ENCODE peak calls at places on chromosomes 16 and 17, in five cellular contexts. One of them, this sample, is unnamed.

GRCh38 chr16:54846761-54847160 is 83.9 kb upstream of the IRX5 start:
- DNase-seq in prostate gland: peak
- DNase-seq in adrenal gland: no peak
- DNase-seq in left ventricle myocardium inferior: no peak
- DNase-seq in tibial nerve: no peak
- DNase-seq in this sample: no peak

GRCh38 chr17:50806141-50806643 is 29.2 kb upstream of the WFIKKN2 start:
- DNase-seq in tibial nerve: no peak
- DNase-seq in adrenal gland: no peak
- DNase-seq in prostate gland: no peak
- DNase-seq in left ventricle myocardium inferior: no peak
- DNase-seq in this sample: peak

GRCh38 chr16:54140057-54140787 is 146.4 kb downstream of the IRX3 start:
- DNase-seq in adrenal gland: peak
- DNase-seq in tibial nerve: no peak
- DNase-seq in prostate gland: no peak
- DNase-seq in left ventricle myocardium inferior: no peak
- DNase-seq in this sample: peak

GRCh38 chr17:83179378-83179777 is 100.0 kb downstream of the METRNL start:
- DNase-seq in adrenal gland: no peak
- DNase-seq in left ventricle myocardium inferior: no peak
- DNase-seq in tibial nerve: peak
- DNase-seq in prostate gland: no peak
- DNase-seq in this sample: no peak

GRCh38 chr17:43315858-43316521 is 82.2 kb upstream of the RNU2-1 start:
- DNase-seq in left ventricle myocardium inferior: no peak
- DNase-seq in prostate gland: no peak
- DNase-seq in tibial nerve: no peak
- DNase-seq in adrenal gland: no peak
- DNase-seq in this sample: no peak

GRCh38 chr16:73732143-73732542 is 564.5 kb upstream of the PSMD7 start:
- DNase-seq in left ventricle myocardium inferior: no peak
- DNase-seq in adrenal gland: no peak
- DNase-seq in prostate gland: no peak
- DNase-seq in tibial nerve: no peak
- DNase-seq in this sample: no peak

GRCh38 chr16:73196670-73197069 is 148.7 kb upstream of the ZFHX3 start:
- DNase-seq in tibial nerve: peak
- DNase-seq in left ventricle myocardium inferior: peak
- DNase-seq in adrenal gland: peak
- DNase-seq in prostate gland: peak
- DNase-seq in this sample: peak

GRCh38 chr17:68011199-68011665 is 15.0 kb upstream of the C17orf58 start:
- DNase-seq in prostate gland: no peak
- DNase-seq in left ventricle myocardium inferior: peak
- DNase-seq in adrenal gland: no peak
- DNase-seq in tibial nerve: no peak
- DNase-seq in this sample: no peak

GRCh38 chr16:84423416-84423837 is 55.1 kb downstream of the ATP2C2 start:
- DNase-seq in tibial nerve: no peak
- DNase-seq in prostate gland: no peak
- DNase-seq in adrenal gland: no peak
- DNase-seq in left ventricle myocardium inferior: no peak
- DNase-seq in this sample: peak

GRCh38 chr17:81471804-81472456 is 40.7 kb downstream of the ACTG1 start:
- DNase-seq in adrenal gland: peak
- DNase-seq in left ventricle myocardium inferior: no peak
- DNase-seq in prostate gland: peak
- DNase-seq in tibial nerve: peak
- DNase-seq in this sample: peak

GRCh38 chr16:24309222-24309905 is 53.2 kb downstream of the CACNG3 start:
- DNase-seq in tibial nerve: no peak
- DNase-seq in left ventricle myocardium inferior: no peak
- DNase-seq in adrenal gland: peak
- DNase-seq in prostate gland: no peak
- DNase-seq in this sample: peak

GRCh38 chr17:57408064-57408811 is 151.9 kb downstream of the MSI2 start:
- DNase-seq in tibial nerve: no peak
- DNase-seq in adrenal gland: no peak
- DNase-seq in left ventricle myocardium inferior: no peak
- DNase-seq in prostate gland: peak
- DNase-seq in this sample: no peak

GRCh38 chr16:57537596-57538234 is 1.3 kb upstream of the CCDC102A start:
- DNase-seq in tibial nerve: no peak
- DNase-seq in prostate gland: no peak
- DNase-seq in left ventricle myocardium inferior: no peak
- DNase-seq in adrenal gland: peak
- DNase-seq in this sample: no peak

GRCh38 chr17:42132941-42133340 is 10.3 kb downstream of the HSPB9 start:
- DNase-seq in tibial nerve: no peak
- DNase-seq in left ventricle myocardium inferior: peak
- DNase-seq in adrenal gland: peak
- DNase-seq in prostate gland: peak
- DNase-seq in this sample: peak

GRCh38 chr16:73066927-73067670 is 19.2 kb upstream of the ZFHX3 start:
- DNase-seq in tibial nerve: no peak
- DNase-seq in adrenal gland: no peak
- DNase-seq in left ventricle myocardium inferior: no peak
- DNase-seq in prostate gland: no peak
- DNase-seq in this sample: peak

GRCh38 chr17:27600471-27600870 is 30.5 kb upstream of the LGALS9 start:
- DNase-seq in left ventricle myocardium inferior: no peak
- DNase-seq in prostate gland: no peak
- DNase-seq in adrenal gland: no peak
- DNase-seq in tibial nerve: no peak
- DNase-seq in this sample: no peak

GRCh38 chr17:19642373-19642893 is 6.1 kb upstream of the ALDH3A2 start:
- DNase-seq in prostate gland: no peak
- DNase-seq in left ventricle myocardium inferior: no peak
- DNase-seq in tibial nerve: no peak
- DNase-seq in adrenal gland: no peak
- DNase-seq in this sample: no peak

GRCh38 chr17:77428020-77428781 is 287.4 kb downstream of the SEC14L1 start:
- DNase-seq in prostate gland: no peak
- DNase-seq in left ventricle myocardium inferior: no peak
- DNase-seq in tibial nerve: no peak
- DNase-seq in adrenal gland: peak
- DNase-seq in this sample: no peak

GRCh38 chr17:3915642-3916012 is 638 bp downstream of the P2RX1 start:
- DNase-seq in left ventricle myocardium inferior: no peak
- DNase-seq in prostate gland: no peak
- DNase-seq in tibial nerve: no peak
- DNase-seq in adrenal gland: no peak
- DNase-seq in this sample: no peak

GRCh38 chr17:39981207-39982068 is 831 bp downstream of the PSMD3 start:
- DNase-seq in tibial nerve: no peak
- DNase-seq in adrenal gland: no peak
- DNase-seq in prostate gland: no peak
- DNase-seq in left ventricle myocardium inferior: no peak
- DNase-seq in this sample: no peak

GRCh38 chr17:51166987-51167931 is 1.0 kb downstream of the NME2 start:
- DNase-seq in tibial nerve: no peak
- DNase-seq in left ventricle myocardium inferior: peak
- DNase-seq in adrenal gland: peak
- DNase-seq in prostate gland: peak
- DNase-seq in this sample: no peak

GRCh38 chr16:75306102-75306762 is 54.8 kb upstream of the BCAR1 start:
- DNase-seq in prostate gland: peak
- DNase-seq in tibial nerve: no peak
- DNase-seq in adrenal gland: no peak
- DNase-seq in left ventricle myocardium inferior: no peak
- DNase-seq in this sample: peak

GRCh38 chr16:83118365-83118764 is 491.6 kb downstream of the CDH13 start:
- DNase-seq in adrenal gland: no peak
- DNase-seq in tibial nerve: no peak
- DNase-seq in prostate gland: no peak
- DNase-seq in left ventricle myocardium inferior: no peak
- DNase-seq in this sample: peak
- H3K27ac ChIP-seq in adrenal gland: no peak
- H3K27ac ChIP-seq in tibial nerve: no peak
- H3K27ac ChIP-seq in prostate gland: no peak
- H3K27ac ChIP-seq in left ventricle myocardium inferior: no peak
- H3K27ac ChIP-seq in this sample: no peak

GRCh38 chr16:88923926-88924833 is 52.8 kb downstream of the CBFA2T3 start:
- DNase-seq in adrenal gland: peak
- DNase-seq in prostate gland: no peak
- DNase-seq in tibial nerve: no peak
- DNase-seq in left ventricle myocardium inferior: no peak
- DNase-seq in this sample: no peak

GRCh38 chr16:88922114-88922825 is 54.7 kb downstream of the CBFA2T3 start:
- DNase-seq in adrenal gland: peak
- DNase-seq in prostate gland: peak
- DNase-seq in tibial nerve: peak
- DNase-seq in left ventricle myocardium inferior: peak
- DNase-seq in this sample: peak

GRCh38 chr16:88924834-88925539 is 52.0 kb downstream of the CBFA2T3 start:
- DNase-seq in tibial nerve: no peak
- DNase-seq in adrenal gland: peak
- DNase-seq in left ventricle myocardium inferior: no peak
- DNase-seq in prostate gland: no peak
- DNase-seq in this sample: peak

GRCh38 chr16:88922826-88923410 is 54.1 kb downstream of the CBFA2T3 start:
- DNase-seq in left ventricle myocardium inferior: no peak
- DNase-seq in prostate gland: no peak
- DNase-seq in tibial nerve: no peak
- DNase-seq in adrenal gland: no peak
- DNase-seq in this sample: no peak

DNA sequence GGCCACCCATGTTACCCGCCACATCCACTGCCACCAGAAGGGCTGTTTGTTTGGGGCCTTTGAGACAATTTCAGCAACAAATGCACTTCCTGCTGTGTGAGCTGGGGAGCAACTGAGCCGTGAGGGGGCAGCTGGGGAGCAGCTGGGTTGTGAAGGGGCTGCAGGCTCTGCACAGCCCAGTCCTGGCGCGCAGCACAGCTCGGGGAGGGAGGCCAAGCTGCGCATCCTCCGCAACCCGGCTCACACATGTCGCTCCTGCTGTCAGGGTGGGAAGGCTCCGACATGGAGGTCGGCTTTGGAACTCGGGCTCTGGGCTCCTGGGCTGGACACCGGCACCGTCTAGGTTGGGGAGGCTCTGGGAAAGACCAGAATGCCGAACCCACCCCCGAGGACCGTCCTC is 53.6 kb downstream of the CBFA2T3 start:
- DNase-seq in prostate gland: no peak
- DNase-seq in tibial nerve: no peak
- DNase-seq in left ventricle myocardium inferior: no peak
- DNase-seq in adrenal gland: no peak
- DNase-seq in this sample: no peak
- H3K27ac ChIP-seq in prostate gland: no peak
- H3K27ac ChIP-seq in tibial nerve: no peak
- H3K27ac ChIP-seq in left ventricle myocardium inferior: peak
- H3K27ac ChIP-seq in adrenal gland: peak
- H3K27ac ChIP-seq in this sample: no peak

GRCh38 chr17:6446516-6447100 is 2.4 kb downstream of the PIMREG start:
- DNase-seq in tibial nerve: no peak
- DNase-seq in left ventricle myocardium inferior: no peak
- DNase-seq in prostate gland: no peak
- DNase-seq in adrenal gland: no peak
- DNase-seq in this sample: no peak
- H3K27ac ChIP-seq in tibial nerve: no peak
- H3K27ac ChIP-seq in left ventricle myocardium inferior: no peak
- H3K27ac ChIP-seq in prostate gland: no peak
- H3K27ac ChIP-seq in adrenal gland: no peak
- H3K27ac ChIP-seq in this sample: no peak

DNA sequence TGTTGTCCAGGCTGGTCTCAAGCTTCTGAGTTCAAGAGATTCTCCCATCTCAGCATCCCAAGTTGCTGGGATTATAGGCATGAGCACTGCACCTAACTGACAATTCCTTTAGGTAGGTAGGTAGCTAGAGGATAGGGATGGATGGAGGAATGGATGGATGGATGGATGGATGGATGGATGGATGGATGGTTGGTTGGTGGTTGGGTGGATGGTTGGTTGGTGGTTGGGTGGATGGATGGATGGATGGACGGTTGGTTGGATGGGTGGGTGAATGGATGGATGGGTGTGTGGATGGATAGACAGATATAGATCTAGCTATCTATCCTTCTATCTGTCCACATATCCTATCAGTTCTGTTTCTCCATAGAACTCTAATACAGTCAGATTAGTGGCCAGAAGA is 19.3 kb upstream of the ADCY9 start:
- DNase-seq in tibial nerve: no peak
- DNase-seq in adrenal gland: no peak
- DNase-seq in left ventricle myocardium inferior: no peak
- DNase-seq in prostate gland: no peak
- DNase-seq in this sample: no peak
- H3K27ac ChIP-seq in tibial nerve: no peak
- H3K27ac ChIP-seq in adrenal gland: no peak
- H3K27ac ChIP-seq in left ventricle myocardium inferior: no peak
- H3K27ac ChIP-seq in prostate gland: no peak
- H3K27ac ChIP-seq in this sample: no peak

GRCh38 chr17:49521088-49521450 is 26.0 kb downstream of the NGFR start:
- DNase-seq in prostate gland: no peak
- DNase-seq in tibial nerve: no peak
- DNase-seq in adrenal gland: no peak
- DNase-seq in left ventricle myocardium inferior: no peak
- DNase-seq in this sample: no peak

GRCh38 chr17:49523706-49524472 is 28.8 kb downstream of the NGFR start:
- DNase-seq in tibial nerve: no peak
- DNase-seq in left ventricle myocardium inferior: no peak
- DNase-seq in adrenal gland: no peak
- DNase-seq in prostate gland: peak
- DNase-seq in this sample: no peak

GRCh38 chr17:49521521-49522185 is 26.6 kb downstream of the NGFR start:
- DNase-seq in adrenal gland: no peak
- DNase-seq in left ventricle myocardium inferior: no peak
- DNase-seq in prostate gland: no peak
- DNase-seq in tibial nerve: no peak
- DNase-seq in this sample: no peak

GRCh38 chr17:49523196-49523595 is 28.1 kb downstream of the NGFR start:
- DNase-seq in tibial nerve: no peak
- DNase-seq in prostate gland: no peak
- DNase-seq in left ventricle myocardium inferior: no peak
- DNase-seq in adrenal gland: no peak
- DNase-seq in this sample: no peak

GRCh38 chr17:49522329-49522890 is 27.3 kb downstream of the NGFR start:
- DNase-seq in left ventricle myocardium inferior: no peak
- DNase-seq in adrenal gland: no peak
- DNase-seq in prostate gland: no peak
- DNase-seq in tibial nerve: no peak
- DNase-seq in this sample: no peak
- H3K27ac ChIP-seq in left ventricle myocardium inferior: no peak
- H3K27ac ChIP-seq in adrenal gland: no peak
- H3K27ac ChIP-seq in prostate gland: no peak
- H3K27ac ChIP-seq in tibial nerve: no peak
- H3K27ac ChIP-seq in this sample: no peak

This sample was measured in brain microvascular endothelial cell.